ENCODE peak calls at places on chromosomes 13 and 19, in four cellular contexts. L is HFFc6, R is hepatocyte, G is astrocyte of the spinal cord. O is an unnamed sample.

GRCh38 chr13:71876648-71877279 is 9.8 kb upstream of the DACH1 start:
- DNase-seq in L (no peak), R (no peak), G (no peak), O (no peak)

GRCh38 chr13:110387451-110388140 is 80.5 kb downstream of the COL4A2 start:
- DNase-seq in L (no peak), R (peak; percentile 47), G (peak; percentile 68), O (peak; percentile 80)

GRCh38 chr13:110644892-110645521 is 29.7 kb downstream of the NAXD start:
- DNase-seq in L (peak; percentile 71), R (peak; percentile 80), G (peak; percentile 83), O (peak; percentile 77)

GRCh38 chr19:42154471-42155323 is 22.5 kb upstream of the POU2F2 start:
- DNase-seq in L (no peak), R (no peak), G (no peak), O (peak; percentile 62)

GRCh38 chr19:37361994-37362393 is 8.9 kb upstream of the ZNF527 start:
- DNase-seq in L (peak; percentile 4), R (no peak), G (peak; percentile 51), O (no peak)

GRCh38 chr13:73717632-73718031 is 416.6 kb downstream of the KLF12 start:
- DNase-seq in L (peak; percentile 41), R (peak; percentile 16), G (peak; percentile 64), O (no peak)

GRCh38 chr13:48412881-48413351 is at the start of gene LPAR6:
- DNase-seq in L (peak; percentile 51), R (peak; percentile 64), G (peak; percentile 80), O (no peak)

GRCh38 chr19:39031368-39032163 is 783 bp downstream of the FBXO27 start:
- DNase-seq in L (no peak), R (peak; percentile 98), G (peak; percentile 61), O (peak; percentile 90)

GRCh38 chr19:47032171-47032811 is 12.7 kb downstream of the NPAS1 start:
- DNase-seq in L (no peak), R (peak; percentile 77), G (no peak), O (peak; percentile 85)

GRCh38 chr13:67091603-67092002 is 138.5 kb downstream of the PCDH9 start:
- DNase-seq in L (no peak), R (no peak), G (no peak), O (no peak)

GRCh38 chr13:48231080-48231479 is 1.9 kb upstream of the ITM2B start:
- DNase-seq in L (no peak), R (peak; percentile 32), G (peak; percentile 30), O (no peak)

GRCh38 chr13:31201341-31202024 is 1.7 kb downstream of the B3GLCT start:
- DNase-seq in L (peak; percentile 12), R (no peak), G (no peak), O (no peak)

GRCh38 chr19:14440049-14440448 is 6.9 kb downstream of the PKN1 start:
- DNase-seq in L (no peak), R (no peak), G (no peak), O (peak; percentile 90)

GRCh38 chr19:42322305-42322704 is 3.1 kb upstream of the MEGF8 start:
- DNase-seq in L (no peak), R (no peak), G (no peak), O (no peak)

GRCh38 chr19:41351339-41352245 is 2.1 kb downstream of the TGFB1 start:
- DNase-seq in L (no peak), R (peak; percentile 65), G (peak; percentile 60), O (peak; percentile 87)

GRCh38 chr19:46722421-46723022 is 5.6 kb upstream of the PRKD2 start:
- DNase-seq in L (no peak), R (no peak), G (no peak), O (no peak)

GRCh38 chr19:45676851-45677263 is 8.8 kb downstream of the GIPR start:
- DNase-seq in L (no peak), R (peak; percentile 49), G (no peak), O (peak; percentile 60)

GRCh38 chr13:31172535-31172934 is 10.8 kb upstream of the HSPH1 start:
- DNase-seq in L (peak; percentile 86), R (peak; percentile 33), G (peak; percentile 78), O (no peak)

GRCh38 chr13:95921485-95921884 is 131.7 kb downstream of the UGGT2 start:
- DNase-seq in L (peak; percentile 66), R (no peak), G (peak; percentile 9), O (no peak)

GRCh38 chr13:46339035-46339666 is 47.9 kb downstream of the RUBCNL start:
- DNase-seq in L (peak; percentile 13), R (no peak), G (peak; percentile 96), O (peak; percentile 38)

GRCh38 chr13:34372581-34372980 is 554.6 kb downstream of the RFC3 start:
- DNase-seq in L (peak; percentile 11), R (no peak), G (no peak), O (no peak)

GRCh38 chr19:8441725-8442544 is 2.8 kb upstream of the HNRNPM start:
- DNase-seq in L (no peak), R (no peak), G (no peak), O (no peak)

GRCh38 chr13:110887955-110888333 is 26.9 kb downstream of the ANKRD10 start:
- DNase-seq in L (no peak), R (no peak), G (no peak), O (no peak)

GRCh38 chr13:39463611-39464010 is 139.4 kb downstream of the LHFPL6 start:
- DNase-seq in L (no peak), R (no peak), G (no peak), O (no peak)

GRCh38 chr19:46383846-46384245 is 29.5 kb downstream of the CCDC8 start:
- DNase-seq in L (no peak), R (no peak), G (no peak), O (no peak)

GRCh38 chr13:70795484-70795883 is 687.2 kb upstream of the KLHL1 start:
- DNase-seq in L (no peak), R (no peak), G (no peak), O (no peak)

GRCh38 chr13:99350191-99350590 is 43.0 kb upstream of the GPR183 start:
- DNase-seq in L (no peak), R (no peak), G (no peak), O (no peak)

GRCh38 chr19:55487884-55488687 is at the start of gene SSC5D:
- DNase-seq in L (peak; percentile 48), R (no peak), G (peak; percentile 56), O (no peak)

GRCh38 chr19:5038631-5039271 is 69.8 kb downstream of the KDM4B start:
- DNase-seq in L (no peak), R (no peak), G (no peak), O (no peak)

GRCh38 chr19:34232566-34233481 is 21.5 kb upstream of the GARRE1 start:
- DNase-seq in L (peak; percentile 96), R (peak; percentile 49), G (peak; percentile 96), O (peak; percentile 49)

GRCh38 chr19:58268344-58268743 is 10.4 kb upstream of the ZNF8 start:
- DNase-seq in L (no peak), R (no peak), G (no peak), O (no peak)

GRCh38 chr13:99303863-99304521 is 3.2 kb downstream of the GPR183 start:
- DNase-seq in L (no peak), R (no peak), G (no peak), O (no peak)

GRCh38 chr13:111233080-111233479 is 87.4 kb upstream of the TEX29 start:
- DNase-seq in L (no peak), R (no peak), G (no peak), O (no peak)

GRCh38 chr19:49338023-49338677 is 2.9 kb downstream of the CD37 start:
- DNase-seq in L (no peak), R (no peak), G (no peak), O (no peak)

GRCh38 chr19:12969292-12969988 is at the start of gene DAND5:
- DNase-seq in L (no peak), R (no peak), G (no peak), O (no peak)

GRCh38 chr13:99721606-99722384 is 220.5 kb downstream of the TM9SF2 start:
- DNase-seq in L (no peak), R (no peak), G (peak; percentile 15), O (no peak)

GRCh38 chr13:73090116-73090811 is 31.5 kb downstream of the KLF5 start:
- DNase-seq in L (peak; percentile 70), R (peak; percentile 80), G (peak; percentile 83), O (no peak)

GRCh38 chr13:24741016-24741662 is 22.8 kb upstream of the RNF17 start:
- DNase-seq in L (no peak), R (no peak), G (no peak), O (peak; percentile 71)
- TF ChIP-seq CTCF in L (peak; percentile 52), R (peak; percentile 20), G (peak; percentile 19), O (no peak)

DNA sequence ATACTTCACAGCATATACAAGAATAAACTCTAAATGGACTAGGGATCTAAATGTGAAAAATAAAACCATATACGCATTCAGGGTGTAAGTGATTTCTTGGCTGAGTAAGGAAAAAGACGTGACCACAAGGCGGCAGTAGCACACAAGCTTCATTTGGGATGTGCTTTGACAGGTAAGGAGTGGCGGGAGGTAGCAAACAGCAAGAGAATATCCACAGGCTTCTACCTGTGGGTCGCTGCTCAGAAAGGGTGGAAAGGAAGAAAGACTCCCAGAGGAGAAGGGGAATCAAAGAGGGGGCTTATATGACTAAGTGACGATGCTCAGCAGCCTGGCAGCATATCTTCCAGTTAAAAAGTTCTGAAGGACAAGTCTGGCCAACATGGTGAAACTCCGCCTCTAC is 2.5 kb upstream of the ZNF121 start:
- DNase-seq in L (peak; percentile 45), R (peak; percentile 80), G (peak; percentile 65), O (peak; percentile 42)
- TF ChIP-seq CTCF in L (peak; percentile 89), R (peak; percentile 63), G (peak; percentile 72), O (peak; percentile 67)

GRCh38 chr13:44438234-44438579 is 64.6 kb downstream of the SERP2 start:
- DNase-seq in L (no peak), R (no peak), G (no peak), O (no peak)
- TF ChIP-seq CTCF in L (peak; percentile 40), R (no peak), G (no peak), O (no peak)

GRCh38 chr19:51097166-51097736 is 11.0 kb downstream of the CTU1 start:
- DNase-seq in L (peak; percentile 47), R (peak; percentile 81), G (peak; percentile 52), O (peak; percentile 85)

GRCh38 chr19:51094696-51095279 is 12.1 kb upstream of the KLK14 start:
- DNase-seq in L (no peak), R (peak; percentile 44), G (no peak), O (peak; percentile 80)

GRCh38 chr19:51098366-51099069 is 9.7 kb downstream of the CTU1 start:
- DNase-seq in L (no peak), R (peak; percentile 34), G (no peak), O (no peak)

GRCh38 chr19:51097796-51098195 is 10.4 kb downstream of the CTU1 start:
- DNase-seq in L (no peak), R (no peak), G (no peak), O (no peak)

GRCh38 chr19:51096473-51097165 is 11.6 kb downstream of the CTU1 start:
- DNase-seq in L (no peak), R (no peak), G (no peak), O (no peak)
- TF ChIP-seq CTCF in L (peak; percentile 40), R (no peak), G (peak; percentile 26), O (no peak)